ENCODE peak calls at places on chromosomes 5 and 9, in five cellular contexts. One of them, this sample, is unnamed.

GRCh38 chr9:124820606-124821246 is 32.5 kb upstream of the WDR38 start:
- DNase-seq in Kasumi-1: no peak
- DNase-seq in sigmoid colon: no peak
- DNase-seq in EL: no peak
- DNase-seq in HS-5: no peak
- DNase-seq in this sample: no peak

GRCh38 chr5:151039665-151040064 is 19.3 kb downstream of the GPX3 start:
- DNase-seq in Kasumi-1: no peak
- DNase-seq in sigmoid colon: no peak
- DNase-seq in HS-5: no peak
- DNase-seq in EL: no peak
- DNase-seq in this sample: no peak

GRCh38 chr5:138753794-138754698 is 821 bp downstream of the CTNNA1 start:
- DNase-seq in sigmoid colon: peak; percentile 97
- DNase-seq in HS-5: peak; percentile 67
- DNase-seq in EL: peak; percentile 88
- DNase-seq in Kasumi-1: peak; percentile 39
- DNase-seq in this sample: no peak

GRCh38 chr5:61824396-61824795 is 481.6 kb upstream of the KIF2A start:
- DNase-seq in EL: no peak
- DNase-seq in Kasumi-1: no peak
- DNase-seq in HS-5: no peak
- DNase-seq in sigmoid colon: no peak
- DNase-seq in this sample: no peak

GRCh38 chr9:133787749-133788015 is 49.5 kb upstream of the SARDH start:
- DNase-seq in HS-5: no peak
- DNase-seq in EL: peak; percentile 20
- DNase-seq in sigmoid colon: no peak
- DNase-seq in Kasumi-1: no peak
- DNase-seq in this sample: no peak

GRCh38 chr9:99778308-99778707 is 43.4 kb upstream of the NR4A3 start:
- DNase-seq in sigmoid colon: no peak
- DNase-seq in Kasumi-1: no peak
- DNase-seq in EL: peak; percentile 79
- DNase-seq in HS-5: peak; percentile 79
- DNase-seq in this sample: no peak

GRCh38 chr9:123262338-123262737 is 6.0 kb downstream of the STRBP start:
- DNase-seq in sigmoid colon: no peak
- DNase-seq in HS-5: no peak
- DNase-seq in Kasumi-1: no peak
- DNase-seq in EL: no peak
- DNase-seq in this sample: no peak

GRCh38 chr5:178606269-178606668 is 16.1 kb upstream of the COL23A1 start:
- DNase-seq in EL: no peak
- DNase-seq in Kasumi-1: no peak
- DNase-seq in HS-5: no peak
- DNase-seq in sigmoid colon: no peak
- DNase-seq in this sample: no peak

GRCh38 chr5:139141410-139141809 is 56.8 kb downstream of the SIL1 start:
- DNase-seq in EL: no peak
- DNase-seq in HS-5: no peak
- DNase-seq in Kasumi-1: no peak
- DNase-seq in sigmoid colon: no peak
- DNase-seq in this sample: no peak

GRCh38 chr5:133460172-133460758 is 152.1 kb downstream of the FSTL4 start:
- DNase-seq in EL: no peak
- DNase-seq in Kasumi-1: peak; percentile 15
- DNase-seq in HS-5: no peak
- DNase-seq in sigmoid colon: no peak
- DNase-seq in this sample: no peak

GRCh38 chr5:139964266-139964993 is 78.7 kb downstream of the NRG2 start:
- DNase-seq in HS-5: no peak
- DNase-seq in Kasumi-1: no peak
- DNase-seq in EL: no peak
- DNase-seq in sigmoid colon: no peak
- DNase-seq in this sample: no peak

GRCh38 chr9:110126986-110127864 is 80.7 kb downstream of the C9orf152 start:
- DNase-seq in HS-5: no peak
- DNase-seq in sigmoid colon: peak; percentile 92
- DNase-seq in Kasumi-1: peak; percentile 74
- DNase-seq in EL: peak; percentile 41
- DNase-seq in this sample: no peak

GRCh38 chr5:88883566-88884434 is 816 bp upstream of the MEF2C start:
- DNase-seq in HS-5: peak; percentile 34
- DNase-seq in EL: peak; percentile 49
- DNase-seq in Kasumi-1: peak; percentile 88
- DNase-seq in sigmoid colon: peak; percentile 93
- DNase-seq in this sample: no peak

GRCh38 chr9:13382595-13382994 is 103.1 kb upstream of the MPDZ start:
- DNase-seq in EL: no peak
- DNase-seq in Kasumi-1: no peak
- DNase-seq in sigmoid colon: no peak
- DNase-seq in HS-5: no peak
- DNase-seq in this sample: no peak

GRCh38 chr5:135569755-135570452 is 8.9 kb downstream of the CXCL14 start:
- DNase-seq in Kasumi-1: peak; percentile 59
- DNase-seq in HS-5: no peak
- DNase-seq in EL: peak; percentile 50
- DNase-seq in sigmoid colon: no peak
- DNase-seq in this sample: no peak

This sample was measured in GF-D8.